ENCODE peak calls at places on chromosome 14, in nine cellular contexts. F, D, U, M, W, H, S, B and N are unnamed samples.

GRCh38 chr14:79100578-79100977 is 930.4 kb downstream of the NRXN3 start:
- DNase-seq in F (no peak), D (no peak), U (no peak), M (no peak), W (no peak), H (no peak), S (no peak), B (no peak), N (no peak)

GRCh38 chr14:92759300-92759678 is 10.9 kb upstream of the LGMN start:
- DNase-seq in F (no peak), D (no peak), U (no peak), M (no peak), W (peak), H (no peak), S (peak), B (peak), N (peak)

GRCh38 chr14:67359319-67359774 is 257 bp downstream of the ATP6V1D start:
- DNase-seq in F (no peak), D (peak), U (no peak), M (no peak), W (peak), H (no peak), S (peak), B (peak), N (peak)

GRCh38 chr14:63770187-63770807 is 42.4 kb upstream of the SGPP1 start:
- DNase-seq in F (no peak), D (no peak), U (no peak), M (peak), W (peak), H (no peak), S (peak), B (peak), N (peak)

GRCh38 chr14:59484611-59485174 is 376 bp downstream of the JKAMP start:
- DNase-seq in F (no peak), D (no peak), U (no peak), M (no peak), W (peak), H (no peak), S (peak), B (no peak), N (no peak)

GRCh38 chr14:51999084-51999483 is 9.7 kb downstream of the RTRAF start:
- DNase-seq in F (no peak), D (no peak), U (no peak), M (no peak), W (peak), H (no peak), S (peak), B (no peak), N (peak)

GRCh38 chr14:85079842-85080741 is 449.9 kb upstream of the FLRT2 start:
- DNase-seq in F (no peak), D (no peak), U (no peak), M (no peak), W (no peak), H (no peak), S (no peak), B (no peak), N (no peak)

GRCh38 chr14:57498659-57499058 is 5.0 kb upstream of the CCDC198 start:
- DNase-seq in F (no peak), D (no peak), U (no peak), M (no peak), W (no peak), H (no peak), S (no peak), B (no peak), N (no peak)

GRCh38 chr14:24392327-24393098 is 6.3 kb upstream of the NYNRIN start:
- DNase-seq in F (no peak), D (no peak), U (no peak), M (no peak), W (peak), H (no peak), S (peak), B (no peak), N (peak)

GRCh38 chr14:54637270-54637669 is 70.3 kb downstream of the SAMD4A start:
- DNase-seq in F (no peak), D (no peak), U (no peak), M (no peak), W (no peak), H (no peak), S (no peak), B (no peak), N (no peak)

GRCh38 chr14:24876009-24876690 is 173.8 kb downstream of the STXBP6 start:
- DNase-seq in F (no peak), D (no peak), U (no peak), M (no peak), W (no peak), H (no peak), S (no peak), B (no peak), N (no peak)

GRCh38 chr14:101408077-101408831 is 153.0 kb upstream of the DIO3 start:
- DNase-seq in F (no peak), D (no peak), U (no peak), M (peak), W (peak), H (no peak), S (peak), B (no peak), N (peak)

GRCh38 chr14:62674833-62675232 is 370.4 kb downstream of the KCNH5 start:
- DNase-seq in F (no peak), D (no peak), U (no peak), M (no peak), W (peak), H (no peak), S (no peak), B (no peak), N (no peak)

GRCh38 chr14:57854571-57854970 is 11.3 kb downstream of the SLC35F4 start:
- DNase-seq in F (no peak), D (no peak), U (no peak), M (no peak), W (no peak), H (no peak), S (no peak), B (no peak), N (no peak)

GRCh38 chr14:48250575-48250974 is 575.2 kb upstream of the MDGA2 start:
- DNase-seq in F (no peak), D (no peak), U (no peak), M (no peak), W (no peak), H (no peak), S (no peak), B (no peak), N (no peak)

GRCh38 chr14:101932668-101933067 is 31.7 kb upstream of the DYNC1H1 start:
- DNase-seq in F (no peak), D (peak), U (no peak), M (no peak), W (no peak), H (no peak), S (no peak), B (no peak), N (no peak)

GRCh38 chr14:51547260-51547659 is 104.5 kb upstream of the FRMD6 start:
- DNase-seq in F (no peak), D (no peak), U (no peak), M (peak), W (peak), H (peak), S (peak), B (no peak), N (peak)

GRCh38 chr14:70871863-70872677 is 35.2 kb upstream of the PCNX1 start:
- DNase-seq in F (no peak), D (no peak), U (no peak), M (no peak), W (no peak), H (no peak), S (no peak), B (peak), N (no peak)

GRCh38 chr14:44149597-44149996 is 357.5 kb downstream of the FSCB start:
- DNase-seq in F (peak), D (no peak), U (no peak), M (no peak), W (peak), H (no peak), S (no peak), B (no peak), N (no peak)

GRCh38 chr14:98200621-98201020 is 1071.4 kb downstream of the BCL11B start:
- DNase-seq in F (no peak), D (no peak), U (no peak), M (no peak), W (no peak), H (no peak), S (no peak), B (no peak), N (no peak)

GRCh38 chr14:46054526-46054925 is 597.1 kb downstream of the RPL10L start:
- DNase-seq in F (no peak), D (no peak), U (no peak), M (peak), W (peak), H (no peak), S (peak), B (no peak), N (peak)

GRCh38 chr14:76084374-76084773 is 67.3 kb upstream of the GPATCH2L start:
- DNase-seq in F (peak), D (no peak), U (no peak), M (no peak), W (no peak), H (no peak), S (no peak), B (no peak), N (no peak)

GRCh38 chr14:23041729-23042128 is 283 bp upstream of the PSMB11 start:
- DNase-seq in F (no peak), D (no peak), U (no peak), M (no peak), W (no peak), H (no peak), S (peak), B (no peak), N (no peak)

GRCh38 chr14:33940561-33941011 is 10.3 kb downstream of the EGLN3 start:
- DNase-seq in F (no peak), D (no peak), U (no peak), M (no peak), W (no peak), H (no peak), S (no peak), B (no peak), N (no peak)

GRCh38 chr14:70955543-70956480 is 48.6 kb downstream of the PCNX1 start:
- DNase-seq in F (no peak), D (no peak), U (no peak), M (no peak), W (peak), H (no peak), S (peak), B (peak), N (peak)

GRCh38 chr14:95703805-95704204 is 10.1 kb downstream of the TCL1A start:
- DNase-seq in F (no peak), D (no peak), U (no peak), M (no peak), W (no peak), H (no peak), S (no peak), B (no peak), N (no peak)

GRCh38 chr14:49969961-49970360 is 77.1 kb downstream of the ARF6 start:
- DNase-seq in F (no peak), D (no peak), U (no peak), M (no peak), W (no peak), H (no peak), S (no peak), B (no peak), N (no peak)

GRCh38 chr14:24243336-24243836 is 963 bp upstream of the TINF2 start:
- DNase-seq in F (peak), D (peak), U (no peak), M (no peak), W (no peak), H (peak), S (peak), B (no peak), N (no peak)

GRCh38 chr14:22386924-22387775 is 201.9 kb downstream of the DAD1 start:
- DNase-seq in F (peak), D (no peak), U (no peak), M (peak), W (peak), H (no peak), S (peak), B (peak), N (peak)

GRCh38 chr14:66643344-66643743 is 135.4 kb downstream of the GPHN start:
- DNase-seq in F (no peak), D (no peak), U (no peak), M (no peak), W (peak), H (no peak), S (no peak), B (no peak), N (peak)

GRCh38 chr14:86641310-86641709 is 1111.4 kb downstream of the FLRT2 start:
- DNase-seq in F (no peak), D (no peak), U (no peak), M (no peak), W (no peak), H (no peak), S (no peak), B (no peak), N (no peak)

GRCh38 chr14:73422515-73422914 is 35.8 kb downstream of the NUMB start:
- DNase-seq in F (no peak), D (no peak), U (no peak), M (no peak), W (no peak), H (no peak), S (no peak), B (no peak), N (no peak)

GRCh38 chr14:69342928-69343525 is 55.1 kb downstream of the ERH start:
- DNase-seq in F (no peak), D (no peak), U (no peak), M (no peak), W (no peak), H (no peak), S (no peak), B (no peak), N (peak)

GRCh38 chr14:66249544-66249943 is 236.6 kb upstream of the CCDC196 start:
- DNase-seq in F (no peak), D (no peak), U (no peak), M (no peak), W (no peak), H (no peak), S (no peak), B (no peak), N (no peak)

GRCh38 chr14:71143391-71144290 is 236.4 kb downstream of the PCNX1 start:
- DNase-seq in F (no peak), D (no peak), U (no peak), M (no peak), W (peak), H (no peak), S (peak), B (peak), N (peak)

GRCh38 chr14:55438066-55438683 is 2.2 kb downstream of the TBPL2 start:
- DNase-seq in F (peak), D (no peak), U (no peak), M (peak), W (peak), H (no peak), S (peak), B (peak), N (peak)

GRCh38 chr14:100738704-100739131 is 12.0 kb downstream of the DLK1 start:
- DNase-seq in F (no peak), D (no peak), U (no peak), M (no peak), W (no peak), H (no peak), S (no peak), B (no peak), N (no peak)

GRCh38 chr14:64952598-64953309 is 10.2 kb upstream of the GPX2 start:
- DNase-seq in F (no peak), D (no peak), U (no peak), M (no peak), W (no peak), H (no peak), S (no peak), B (no peak), N (no peak)

DNA sequence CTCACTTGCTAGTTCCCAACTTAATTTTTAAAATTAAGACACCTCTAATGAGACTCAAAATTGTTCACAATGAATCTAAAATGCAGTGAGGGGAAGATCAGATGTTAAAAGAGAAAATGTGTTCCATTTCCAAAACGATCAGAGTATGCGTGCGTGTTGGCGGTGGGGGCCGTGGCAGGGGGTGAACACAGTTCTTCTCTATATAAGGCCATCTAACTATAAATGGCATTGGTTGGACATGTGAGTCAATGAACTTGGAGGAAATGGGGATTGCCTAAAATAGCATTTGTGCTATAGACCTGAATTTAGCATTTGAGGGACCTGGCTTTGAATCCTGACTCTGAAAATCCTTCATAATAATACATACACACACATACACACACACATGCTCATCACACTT is 149.4 kb downstream of the FOXN3 start:
- DNase-seq in F (no peak), D (no peak), U (no peak), M (no peak), W (no peak), H (peak), S (no peak), B (no peak), N (no peak)
- H3K4me3 ChIP-seq in F (no peak), D (no peak), U (no peak), M (no peak), W (no peak), H (no peak), S (no peak), B (no peak), N (no peak)

GRCh38 chr14:103207038-103207403 is 83.8 kb downstream of the TNFAIP2 start:
- DNase-seq in F (no peak), D (peak), U (no peak), M (no peak), W (peak), H (peak), S (peak), B (no peak), N (peak)

GRCh38 chr14:103207404-103208072 is 84.3 kb downstream of the TNFAIP2 start:
- DNase-seq in F (no peak), D (peak), U (no peak), M (no peak), W (peak), H (no peak), S (no peak), B (no peak), N (peak)

GRCh38 chr14:103204852-103205540 is 81.7 kb downstream of the TNFAIP2 start:
- DNase-seq in F (no peak), D (no peak), U (no peak), M (no peak), W (peak), H (no peak), S (peak), B (no peak), N (peak)

GRCh38 chr14:103205541-103205906 is 82.3 kb downstream of the TNFAIP2 start:
- DNase-seq in F (no peak), D (no peak), U (no peak), M (no peak), W (no peak), H (no peak), S (no peak), B (no peak), N (peak)

DNA sequence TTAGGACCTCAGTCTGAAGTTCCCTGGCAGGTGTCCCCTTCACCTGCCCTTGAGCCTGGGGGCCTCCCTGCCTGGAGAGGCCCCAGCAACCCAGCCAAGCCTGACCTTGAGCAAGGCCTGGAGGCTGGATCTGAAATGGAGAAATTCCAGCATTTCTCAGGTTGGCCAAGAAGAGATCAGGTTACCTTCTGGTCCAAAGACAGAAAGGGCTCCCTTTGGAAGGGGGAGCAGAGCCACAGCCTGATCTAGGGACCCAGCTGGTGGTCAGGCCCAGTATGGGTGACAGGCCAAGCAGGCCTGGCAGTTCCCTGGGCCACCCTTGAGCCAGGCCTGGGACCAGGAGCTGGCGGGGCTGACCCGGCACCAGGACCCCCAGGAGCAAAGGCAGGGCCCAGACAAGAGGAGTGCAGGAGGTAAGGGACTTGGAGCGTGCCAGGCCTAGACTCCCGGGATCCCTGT is 82.8 kb downstream of the TNFAIP2 start:
- DNase-seq in F (no peak), D (no peak), U (no peak), M (no peak), W (no peak), H (no peak), S (peak), B (no peak), N (peak)
- H3K4me3 ChIP-seq in F (peak), D (peak), U (peak), M (no peak), W (no peak), H (peak), S (no peak), B (no peak), N (peak)

DNA sequence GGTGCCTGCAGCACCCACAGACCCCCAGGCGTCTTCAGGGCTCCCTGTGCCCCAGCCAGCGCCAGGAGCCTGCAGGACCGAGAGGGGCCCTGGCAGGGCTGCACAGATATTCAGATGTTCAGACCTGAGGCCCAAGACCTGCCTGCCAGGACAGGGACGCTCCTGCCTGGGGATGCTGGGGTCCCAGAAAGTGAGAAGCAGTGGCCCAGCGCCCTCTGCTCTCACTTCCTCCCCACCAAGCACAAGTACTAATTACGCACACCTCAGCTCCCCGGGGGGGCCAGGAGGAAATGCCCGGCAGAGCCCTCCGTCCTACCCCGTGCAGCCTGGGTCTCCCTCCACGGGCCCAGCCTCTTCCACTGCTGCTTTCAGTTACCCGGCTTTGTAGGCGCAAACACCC is 28.8 kb upstream of the INF2 start:
- DNase-seq in F (no peak), D (no peak), U (no peak), M (no peak), W (no peak), H (no peak), S (no peak), B (no peak), N (no peak)
- H3K4me3 ChIP-seq in F (no peak), D (no peak), U (no peak), M (no peak), W (no peak), H (no peak), S (no peak), B (no peak), N (no peak)

GRCh38 chr14:91415794-91416743 is 1.6 kb downstream of the CCDC88C start:
- DNase-seq in F (no peak), D (no peak), U (no peak), M (no peak), W (no peak), H (no peak), S (no peak), B (peak), N (no peak)
- H3K4me3 ChIP-seq in F (peak), D (peak), U (peak), M (no peak), W (no peak), H (peak), S (no peak), B (peak), N (no peak)

GRCh38 chr14:91506226-91506625 is 3.9 kb downstream of the PPP4R3A start:
- DNase-seq in F (no peak), D (no peak), U (no peak), M (no peak), W (no peak), H (no peak), S (no peak), B (no peak), N (no peak)
- H3K4me3 ChIP-seq in F (peak), D (peak), U (no peak), M (no peak), W (no peak), H (peak), S (no peak), B (peak), N (peak)